ENCODE peak calls at places on chromosome 4, in five cellular contexts. Y is ureter; A is endothelial cell; U is choroid plexus epithelial cell; W is stimulated activated CD8-positive, alpha-beta memory T cell treated with anti-CD3 and anti-CD28 coated beads, Interleukin-4, amount 100 ng/mL, for 24 hours. L is an unnamed sample.

GRCh38 chr4:83390965-83391364 is 56.3 kb upstream of the HPSE start:
- DNase-seq in W (no peak), A (no peak), Y (no peak), U (no peak), L (no peak)

GRCh38 chr4:20381005-20381404 is 129.3 kb downstream of the SLIT2 start:
- DNase-seq in A (no peak), U (no peak), Y (no peak), W (no peak), L (no peak)

GRCh38 chr4:90121961-90122748 is 5.0 kb upstream of the CCSER1 start:
- DNase-seq in W (no peak), A (no peak), U (no peak), Y (no peak), L (no peak)

GRCh38 chr4:4803216-4803903 is 56.1 kb upstream of the MSX1 start:
- DNase-seq in W (no peak), U (no peak), Y (no peak), A (no peak), L (no peak)

GRCh38 chr4:75849459-75849858 is 52.8 kb downstream of the PPEF2 start:
- DNase-seq in U (peak), Y (no peak), A (peak), W (no peak), L (no peak)

GRCh38 chr4:54277691-54278090 is 48.6 kb downstream of the PDGFRA start:
- DNase-seq in W (no peak), U (peak), Y (peak), A (no peak), L (no peak)

GRCh38 chr4:72860766-72861165 is 208.8 kb downstream of the COX18 start:
- DNase-seq in W (no peak), Y (no peak), A (no peak), U (peak), L (no peak)

GRCh38 chr4:83964996-83965541 is 429.2 kb downstream of the GPAT3 start:
- DNase-seq in A (no peak), Y (no peak), W (no peak), U (peak), L (no peak)

GRCh38 chr4:110671679-110672078 is 48.8 kb upstream of the PITX2 start:
- DNase-seq in W (no peak), Y (no peak), A (no peak), U (no peak), L (no peak)

GRCh38 chr4:54231419-54232150 is 2.5 kb downstream of the PDGFRA start:
- DNase-seq in W (no peak), U (peak), Y (peak), A (peak), L (peak)

GRCh38 chr4:84529169-84529751 is 30.2 kb upstream of the NKX6-1 start:
- DNase-seq in W (no peak), Y (no peak), U (peak), A (no peak), L (no peak)

GRCh38 chr4:13483142-13484044 is 747 bp downstream of the RAB28 start:
- DNase-seq in W (no peak), A (peak), Y (peak), U (peak), L (peak)

GRCh38 chr4:153450545-153450917 is 15.6 kb upstream of the TMEM131L start:
- DNase-seq in A (no peak), W (no peak), U (no peak), Y (no peak), L (no peak)

GRCh38 chr4:47642985-47643745 is 158.1 kb downstream of the ATP10D start:
- DNase-seq in W (no peak), U (peak), A (no peak), Y (no peak), L (no peak)

GRCh38 chr4:174663254-174663653 is 141.0 kb upstream of the HPGD start:
- DNase-seq in U (peak), A (no peak), Y (no peak), W (no peak), L (no peak)

GRCh38 chr4:123731009-123731408 is 334.4 kb downstream of the SPRY1 start:
- DNase-seq in A (no peak), Y (no peak), U (no peak), W (no peak), L (no peak)

GRCh38 chr4:93730251-93730650 is 98.3 kb upstream of the ATOH1 start:
- DNase-seq in A (no peak), W (no peak), U (no peak), Y (no peak), L (no peak)

GRCh38 chr4:185542626-185543336 is 7.5 kb upstream of the PDLIM3 start:
- DNase-seq in Y (peak), W (no peak), U (no peak), A (no peak), L (peak)

GRCh38 chr4:173146456-173146855 is 22.2 kb upstream of the GALNT7 start:
- DNase-seq in A (no peak), W (no peak), U (no peak), Y (no peak), L (no peak)

GRCh38 chr4:4869731-4870483 is 10.4 kb downstream of the MSX1 start:
- DNase-seq in W (no peak), Y (no peak), U (no peak), A (no peak), L (no peak)

GRCh38 chr4:74000301-74000700 is 1.8 kb upstream of the CXCL5 start:
- DNase-seq in A (no peak), Y (no peak), U (no peak), W (no peak), L (no peak)

GRCh38 chr4:119823045-119823444 is 194.4 kb upstream of the PDE5A start:
- DNase-seq in Y (no peak), A (no peak), U (no peak), W (no peak), L (no peak)

GRCh38 chr4:105197777-105198176 is 51.1 kb downstream of the TET2 start:
- DNase-seq in A (no peak), U (peak), W (no peak), Y (no peak), L (no peak)

GRCh38 chr4:6383019-6383404 is 89.4 kb downstream of the PPP2R2C start:
- DNase-seq in A (no peak), Y (no peak), U (no peak), W (no peak), L (no peak)

GRCh38 chr4:34108456-34108855 is 2135.9 kb downstream of the ARAP2 start:
- DNase-seq in A (no peak), W (no peak), U (peak), Y (no peak), L (no peak)

GRCh38 chr4:74473155-74473811 is 28.3 kb downstream of the AREG start:
- DNase-seq in W (no peak), Y (no peak), U (peak), A (no peak), L (no peak)

GRCh38 chr4:184067931-184068554 is 149.6 kb downstream of the ENPP6 start:
- DNase-seq in A (no peak), U (no peak), Y (no peak), W (no peak), L (no peak)

GRCh38 chr4:142743071-142743825 is 102.9 kb downstream of the INPP4B start:
- DNase-seq in W (no peak), U (peak), A (no peak), Y (no peak), L (no peak)

GRCh38 chr4:183185018-183185417 is 86.0 kb downstream of the WWC2 start:
- DNase-seq in A (no peak), U (peak), W (no peak), Y (no peak), L (no peak)

GRCh38 chr4:169611991-169612868 is at the start of gene NEK1:
- DNase-seq in A (peak), U (peak), W (peak), Y (peak), L (peak)

GRCh38 chr4:145481164-145481941 is at the start of gene SMAD1:
- DNase-seq in W (peak), U (peak), Y (peak), A (peak), L (peak)

GRCh38 chr4:16579866-16580265 is 318.6 kb downstream of the LDB2 start:
- DNase-seq in W (no peak), A (no peak), Y (no peak), U (no peak), L (no peak)